ENCODE peak calls at places on chromosomes 11 and 22, in eight cellular contexts. Z is pancreas; Q is RCC 7860; P is MV-4-11; C is NCI-H774; R is RWPE1; G is Daoy; L is activated CD4-positive, alpha-beta T cell treated with anti-CD3 and anti-CD28 coated beads, Interleukin-2, amount 10 ng/mL, durations not matched to agents 24 days and 14 days. B is an unnamed sample.

GRCh38 chr11:7596975-7597391 is 76.3 kb downstream of the CYB5R2 start:
- DNase-seq in Z (no peak), Q (no peak), P (no peak), C (no peak), R (peak), G (no peak), L (no peak), B (no peak)

GRCh38 chr11:118205979-118206611 is 18.7 kb downstream of the JAML start:
- DNase-seq in Z (no peak), Q (no peak), P (peak), C (no peak), R (no peak), G (no peak), L (no peak), B (no peak)

GRCh38 chr22:33108037-33108436 is 49.9 kb upstream of the SYN3 start:
- DNase-seq in Z (no peak), Q (no peak), P (no peak), C (no peak), R (no peak), G (no peak), L (no peak), B (no peak)

GRCh38 chr11:71158936-71159335 is 93.4 kb downstream of the SHANK2 start:
- DNase-seq in Z (no peak), Q (no peak), P (no peak), C (no peak), R (no peak), G (no peak), L (no peak), B (no peak)

GRCh38 chr22:28072066-28072465 is 153.0 kb upstream of the PITPNB start:
- DNase-seq in Z (no peak), Q (no peak), P (no peak), C (no peak), R (no peak), G (peak), L (no peak), B (no peak)

GRCh38 chr22:31846161-31847115 is 92.6 kb downstream of the DEPDC5 start:
- DNase-seq in Z (no peak), Q (no peak), P (peak), C (no peak), R (no peak), G (peak), L (peak), B (no peak)

GRCh38 chr11:15204766-15205165 is 90.0 kb downstream of the INSC start:
- DNase-seq in Z (no peak), Q (no peak), P (no peak), C (no peak), R (no peak), G (no peak), L (no peak), B (no peak)

GRCh38 chr11:87870081-87870480 is 305.2 kb downstream of the RAB38 start:
- DNase-seq in Z (no peak), Q (no peak), P (no peak), C (no peak), R (no peak), G (no peak), L (no peak), B (no peak)

GRCh38 chr11:1545432-1545831 is 26.6 kb downstream of the DUSP8 start:
- DNase-seq in Z (no peak), Q (no peak), P (no peak), C (no peak), R (no peak), G (no peak), L (no peak), B (no peak)

GRCh38 chr11:120326228-120326627 is 1.1 kb downstream of the TLCD5 start:
- DNase-seq in Z (no peak), Q (peak), P (no peak), C (no peak), R (no peak), G (no peak), L (no peak), B (no peak)

GRCh38 chr11:110123003-110123402 is 29.8 kb downstream of the ZC3H12C start:
- DNase-seq in Z (no peak), Q (no peak), P (no peak), C (no peak), R (no peak), G (no peak), L (no peak), B (no peak)

GRCh38 chr11:107307991-107308390 is 149.6 kb downstream of the CWF19L2 start:
- DNase-seq in Z (no peak), Q (no peak), P (no peak), C (no peak), R (no peak), G (no peak), L (no peak), B (no peak)

GRCh38 chr11:114892381-114893197 is 214.3 kb downstream of the NXPE2 start:
- DNase-seq in Z (no peak), Q (no peak), P (no peak), C (no peak), R (no peak), G (no peak), L (peak), B (no peak)

GRCh38 chr11:23976369-23976768 is 520.5 kb upstream of the LUZP2 start:
- DNase-seq in Z (no peak), Q (no peak), P (no peak), C (no peak), R (no peak), G (no peak), L (no peak), B (no peak)

GRCh38 chr22:29859976-29860766 is 22.1 kb upstream of the ASCC2 start:
- DNase-seq in Z (no peak), Q (no peak), P (peak), C (no peak), R (no peak), G (no peak), L (no peak), B (no peak)

GRCh38 chr11:77147668-77148321 is 19.7 kb downstream of the MYO7A start:
- DNase-seq in Z (no peak), Q (no peak), P (peak), C (peak), R (peak), G (peak), L (peak), B (no peak)

GRCh38 chr22:46972901-46973831 is 210.7 kb downstream of the TBC1D22A start:
- DNase-seq in Z (no peak), Q (no peak), P (no peak), C (no peak), R (no peak), G (no peak), L (no peak), B (no peak)

GRCh38 chr11:19934828-19935259 is 222.2 kb downstream of the NAV2 start:
- DNase-seq in Z (no peak), Q (no peak), P (no peak), C (no peak), R (no peak), G (peak), L (no peak), B (no peak)

GRCh38 chr11:27353593-27354358 is 9.2 kb downstream of the CCDC34 start:
- DNase-seq in Z (no peak), Q (no peak), P (no peak), C (no peak), R (no peak), G (no peak), L (no peak), B (no peak)

GRCh38 chr22:35637254-35637653 is 11.0 kb upstream of the APOL6 start:
- DNase-seq in Z (no peak), Q (no peak), P (no peak), C (no peak), R (no peak), G (no peak), L (no peak), B (no peak)

GRCh38 chr11:60078742-60079141 is 9.7 kb upstream of the MS4A2 start:
- DNase-seq in Z (no peak), Q (no peak), P (no peak), C (no peak), R (no peak), G (no peak), L (no peak), B (no peak)

GRCh38 chr22:18060646-18061620 is 16.9 kb upstream of the PEX26 start:
- DNase-seq in Z (no peak), Q (peak), P (no peak), C (no peak), R (peak), G (peak), L (no peak), B (no peak)

GRCh38 chr22:46108564-46109473 is 41.5 kb upstream of the PPARA start:
- DNase-seq in Z (peak), Q (no peak), P (no peak), C (no peak), R (no peak), G (peak), L (no peak), B (no peak)

GRCh38 chr11:26901162-26901561 is 92.8 kb upstream of the FIBIN start:
- DNase-seq in Z (no peak), Q (no peak), P (no peak), C (no peak), R (no peak), G (no peak), L (no peak), B (no peak)

GRCh38 chr22:39144101-39144815 is 8.2 kb downstream of the CBX7 start:
- DNase-seq in Z (peak), Q (peak), P (peak), C (no peak), R (no peak), G (peak), L (peak), B (peak)

GRCh38 chr11:10784229-10785145 is 24.2 kb downstream of the EIF4G2 start:
- DNase-seq in Z (no peak), Q (no peak), P (no peak), C (peak), R (no peak), G (peak), L (no peak), B (peak)

GRCh38 chr11:96309001-96309642 is 33.9 kb downstream of the MAML2 start:
- DNase-seq in Z (no peak), Q (peak), P (no peak), C (no peak), R (no peak), G (peak), L (no peak), B (no peak)

GRCh38 chr11:128501576-128502549 is 85.5 kb downstream of the ETS1 start:
- DNase-seq in Z (no peak), Q (no peak), P (peak), C (no peak), R (no peak), G (peak), L (peak), B (peak)

GRCh38 chr22:32723632-32724031 is 77.9 kb upstream of the TIMP3 start:
- DNase-seq in Z (no peak), Q (no peak), P (peak), C (no peak), R (peak), G (peak), L (peak), B (peak)

GRCh38 chr22:28053871-28054621 is 135.0 kb upstream of the PITPNB start:
- DNase-seq in Z (no peak), Q (no peak), P (no peak), C (no peak), R (no peak), G (no peak), L (no peak), B (no peak)